ENCODE peak calls at places on chromosomes 13 and 19, in nine cellular contexts. D, I, Q, H, Z, M, U, R and O are unnamed samples.
A peak's percentile ranks its signal among the peaks of the same experiment; 100 is the strongest.

GRCh38 chr13:60260440-60260839 is 96.7 kb upstream of the DIAPH3 start:
- DNase-seq in R (no peak), U (no peak), Q (peak; percentile 73), M (no peak), Z (no peak), H (no peak), D (no peak), I (no peak), O (no peak)

GRCh38 chr19:53808710-53809125 is 15.4 kb downstream of the NLRP12 start:
- DNase-seq in U (peak; percentile 55), H (no peak), D (peak; percentile 47), R (no peak), Q (peak; percentile 71), M (no peak), Z (peak; percentile 70), I (no peak), O (peak; percentile 75)

GRCh38 chr13:26184791-26185250 is 37.3 kb downstream of the RNF6 start:
- DNase-seq in Q (peak; percentile 82), Z (peak; percentile 84), D (peak; percentile 65), H (peak; percentile 79), R (peak; percentile 59), I (no peak), M (peak; percentile 53), U (peak; percentile 72), O (peak; percentile 79)

GRCh38 chr19:47098608-47099007 is 15.0 kb downstream of the ZC3H4 start:
- DNase-seq in Q (no peak), H (no peak), Z (no peak), M (no peak), U (no peak), R (no peak), D (no peak), I (no peak), O (no peak)

GRCh38 chr13:21399741-21400140 is 59.4 kb downstream of the ZDHHC20 start:
- DNase-seq in M (no peak), U (no peak), R (no peak), H (no peak), Z (peak; percentile 18), Q (no peak), I (no peak), D (peak; percentile 75), O (peak; percentile 15)

GRCh38 chr19:3210347-3211017 is 14.0 kb upstream of the CELF5 start:
- DNase-seq in Z (peak; percentile 47), M (no peak), I (no peak), Q (peak; percentile 92), H (peak; percentile 71), U (peak; percentile 46), D (peak; percentile 40), R (peak; percentile 82), O (peak; percentile 9)

GRCh38 chr19:43450545-43450997 is 14.8 kb downstream of the LYPD3 start:
- DNase-seq in R (no peak), H (no peak), M (no peak), Z (peak; percentile 75), U (no peak), Q (no peak), D (no peak), I (no peak), O (peak; percentile 83)

GRCh38 chr19:5690955-5691204 is 785 bp downstream of the RPL36 start:
- DNase-seq in U (no peak), H (no peak), M (no peak), D (no peak), Q (no peak), I (no peak), Z (peak; percentile 34), R (no peak), O (no peak)

GRCh38 chr19:46297700-46298476 is 1.0 kb downstream of the HIF3A start:
- DNase-seq in U (no peak), D (peak; percentile 43), H (no peak), Q (peak; percentile 58), M (peak; percentile 79), R (peak; percentile 67), I (peak; percentile 86), Z (peak; percentile 55), O (peak; percentile 29)

GRCh38 chr19:18392417-18392816 is 5.0 kb downstream of the LRRC25 start:
- DNase-seq in R (no peak), U (no peak), Z (no peak), Q (no peak), D (peak; percentile 49), I (no peak), H (no peak), M (no peak), O (no peak)

GRCh38 chr19:17871878-17872250 is at the start of gene SLC5A5:
- DNase-seq in R (no peak), H (no peak), M (no peak), Q (peak; percentile 74), I (no peak), U (no peak), D (no peak), Z (no peak), O (no peak)

GRCh38 chr19:13804830-13805683 is 9.8 kb downstream of the ZSWIM4 start:
- DNase-seq in D (no peak), R (no peak), H (no peak), Q (peak; percentile 91), M (no peak), Z (no peak), I (no peak), U (peak; percentile 40), O (no peak)

GRCh38 chr13:59691501-59692066 is 472.1 kb downstream of the DIAPH3 start:
- DNase-seq in Z (peak; percentile 43), H (no peak), D (peak; percentile 7), R (no peak), M (no peak), I (no peak), Q (no peak), U (no peak), O (no peak)

GRCh38 chr19:13102666-13103584 is at the start of gene LYL1:
- DNase-seq in H (no peak), Q (peak; percentile 90), I (no peak), U (peak; percentile 89), Z (no peak), D (peak; percentile 98), M (peak; percentile 79), R (peak; percentile 69), O (peak; percentile 59)

GRCh38 chr19:3039641-3040077 is 10.6 kb upstream of the TLE2 start:
- DNase-seq in R (peak; percentile 45), H (no peak), Q (peak; percentile 70), D (no peak), Z (no peak), M (peak; percentile 25), U (no peak), I (no peak), O (no peak)

GRCh38 chr13:102028846-102029245 is 373.0 kb downstream of the FGF14 start:
- DNase-seq in I (no peak), U (no peak), M (no peak), Z (no peak), H (no peak), Q (no peak), D (no peak), R (no peak), O (no peak)

GRCh38 chr19:29528350-29528945 is 2.7 kb downstream of the VSTM2B start:
- DNase-seq in U (peak; percentile 87), Q (peak; percentile 94), Z (peak; percentile 72), R (peak; percentile 54), D (peak; percentile 49), I (no peak), H (peak; percentile 60), M (no peak), O (peak; percentile 53)

GRCh38 chr19:45848922-45849321 is 14.0 kb downstream of the SYMPK start:
- DNase-seq in U (no peak), I (no peak), R (no peak), Q (no peak), Z (peak; percentile 17), H (peak; percentile 15), M (no peak), D (no peak), O (peak; percentile 4)

GRCh38 chr19:52343548-52343947 is 7.5 kb downstream of the ZNF610 start:
- DNase-seq in R (no peak), Q (peak; percentile 91), U (peak; percentile 98), D (peak; percentile 39), H (peak; percentile 73), Z (peak; percentile 51), M (peak; percentile 48), I (no peak), O (peak; percentile 16)

GRCh38 chr13:112102243-112102642 is 35.3 kb downstream of the SOX1 start:
- DNase-seq in Z (no peak), D (no peak), H (no peak), R (no peak), U (peak; percentile 57), I (no peak), M (no peak), Q (no peak), O (no peak)
- H3K4me3 ChIP-seq in Z (no peak overlapping the region), D (no peak overlapping the region), H (no peak overlapping the region), R (no peak overlapping the region), U (no peak overlapping the region), I (no peak overlapping the region), M (no peak overlapping the region), Q (no peak overlapping the region), O (no peak overlapping the region)

GRCh38 chr13:29428992-29429315 is 166.5 kb downstream of the SLC7A1 start:
- DNase-seq in M (no peak), H (no peak), U (no peak), D (no peak), Q (no peak), I (no peak), Z (no peak), R (no peak), O (no peak)
- H3K4me3 ChIP-seq in M (peak overlapping the region; percentile 40), H (no peak overlapping the region), U (peak overlapping the region; percentile 81), D (no peak overlapping the region), Q (peak overlapping the region; percentile 78), I (peak overlapping the region; percentile 37), Z (no peak overlapping the region), R (no peak overlapping the region), O (no peak overlapping the region)

DNA sequence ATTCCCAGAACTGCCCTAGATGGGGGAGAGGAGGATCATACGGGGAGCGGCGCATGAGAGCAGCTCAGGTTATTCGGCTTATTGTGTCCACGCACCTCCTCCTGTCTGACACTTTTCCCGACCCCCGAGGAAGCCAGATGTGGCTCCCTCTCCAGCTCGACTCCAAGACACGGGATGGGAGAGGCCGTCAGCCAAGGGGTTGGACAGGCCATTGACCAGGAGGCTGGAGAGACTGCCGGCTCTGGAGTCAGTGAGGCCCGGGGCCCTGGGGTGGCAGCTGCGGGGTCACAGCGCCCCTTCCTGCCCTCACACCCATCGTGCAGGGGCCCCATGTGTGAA is 2.9 kb downstream of the DMKN start:
- DNase-seq in R (no peak), H (no peak), Q (no peak), U (no peak), M (no peak), Z (no peak), D (no peak), I (no peak), O (no peak)
- H3K4me3 ChIP-seq in R (no peak overlapping the region), H (no peak overlapping the region), Q (peak overlapping the region; percentile 100), U (no peak overlapping the region), M (peak overlapping the region; percentile 16), Z (no peak overlapping the region), D (no peak overlapping the region), I (peak overlapping the region; percentile 51), O (no peak overlapping the region)

DNA sequence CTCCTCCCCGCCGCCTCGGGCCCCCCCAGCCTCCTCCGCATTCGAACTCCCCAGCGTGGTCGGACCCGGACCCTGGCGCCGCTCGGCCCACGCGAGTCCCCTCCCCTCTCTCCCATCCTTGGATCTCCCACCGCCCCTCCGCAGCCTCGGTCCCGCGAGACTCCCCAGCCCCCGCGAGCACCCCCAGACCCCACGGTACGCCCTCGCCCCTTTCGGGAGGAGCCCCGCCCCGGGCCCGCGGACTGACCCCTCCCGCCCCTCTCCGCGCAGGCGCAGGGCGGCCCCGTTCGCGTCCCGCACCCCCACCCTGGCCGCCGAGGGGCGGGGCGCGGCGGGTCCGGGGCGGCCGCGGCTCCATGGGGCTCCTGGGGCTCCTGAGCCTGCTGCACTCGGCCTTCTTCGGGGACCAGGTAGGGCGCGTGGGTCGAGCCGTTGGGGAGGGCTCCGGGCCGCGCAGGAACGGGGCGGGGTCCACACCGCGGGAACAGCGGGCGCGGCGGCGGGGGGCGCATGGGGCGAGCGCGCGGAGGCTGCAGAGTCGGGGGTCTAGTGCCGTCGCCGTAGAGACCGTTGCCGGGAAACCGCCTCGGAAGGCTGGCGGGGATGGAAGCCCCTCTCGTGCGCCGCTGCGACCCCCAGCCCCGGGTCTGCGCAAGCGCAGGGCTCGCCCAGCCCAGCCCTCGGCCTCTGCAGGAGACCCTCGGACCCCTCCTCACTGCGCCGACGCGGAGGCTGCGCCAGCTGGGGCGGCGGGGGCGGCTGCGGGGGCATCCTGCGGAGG is 3.8 kb upstream of the APC2 start:
- DNase-seq in D (no peak), Q (peak; percentile 73), U (peak; percentile 74), R (no peak), I (no peak), Z (no peak), M (no peak), H (no peak), O (no peak)
- H3K4me3 ChIP-seq in D (no peak overlapping the region), Q (peak overlapping the region; percentile 69), U (peak overlapping the region; percentile 53), R (no peak overlapping the region), I (peak overlapping the region; percentile 45), Z (no peak overlapping the region), M (no peak overlapping the region), H (no peak overlapping the region), O (peak overlapping the region; percentile 55)